ENCODE peak calls at places on chromosomes 16 and 17, in seven cellular contexts. L is mesenteric fat pad, A is lower leg skin, N is fibroblast of the aortic adventitia, D is left ventricle myocardium inferior, M is posterior cingulate gyrus, T is substantia nigra. P is an unnamed sample.

GRCh38 chr17:61047517-61047916 is 352.1 kb upstream of the TBX2 start:
- DNase-seq in L (no peak), A (no peak), N (peak), D (no peak), M (no peak), T (no peak), P (no peak)

GRCh38 chr16:56852401-56852730 is 12.6 kb upstream of the SLC12A3 start:
- DNase-seq in L (no peak), A (no peak), N (no peak), D (no peak), M (no peak), T (no peak), P (no peak)

GRCh38 chr16:58409316-58409973 is 17.2 kb downstream of the GINS3 start:
- DNase-seq in L (no peak), A (no peak), N (peak), D (peak), M (peak), T (peak), P (no peak)

GRCh38 chr17:39639566-39640458 is 2.9 kb downstream of the STARD3 start:
- DNase-seq in L (no peak), A (no peak), N (no peak), D (no peak), M (no peak), T (no peak), P (no peak)

GRCh38 chr17:81885869-81886548 is 5.4 kb downstream of the ALYREF start:
- DNase-seq in L (no peak), A (no peak), N (no peak), D (no peak), M (no peak), T (no peak), P (no peak)

GRCh38 chr17:37605081-37605480 is 4.1 kb downstream of the SYNRG start:
- DNase-seq in L (no peak), A (no peak), N (no peak), D (no peak), M (no peak), T (no peak), P (no peak)

GRCh38 chr17:73798111-73798748 is 154.0 kb upstream of the SDK2 start:
- DNase-seq in L (no peak), A (no peak), N (peak), D (no peak), M (no peak), T (no peak), P (no peak)

GRCh38 chr16:1067629-1068028 is 4.9 kb upstream of the SSTR5 start:
- DNase-seq in L (no peak), A (no peak), N (no peak), D (no peak), M (no peak), T (no peak), P (no peak)

GRCh38 chr16:74874912-74875311 is 100.3 kb upstream of the FA2H start:
- DNase-seq in L (no peak), A (no peak), N (no peak), D (peak), M (no peak), T (no peak), P (no peak)

GRCh38 chr17:17782425-17783120 is 54.2 kb downstream of the SREBF1 start:
- DNase-seq in L (no peak), A (no peak), N (no peak), D (no peak), M (no peak), T (peak), P (no peak)

GRCh38 chr17:46264456-46265198 is 30.3 kb upstream of the LRRC37A start:
- DNase-seq in L (no peak), A (no peak), N (peak), D (no peak), M (no peak), T (no peak), P (no peak)

GRCh38 chr16:3542153-3542550 is 35.1 kb downstream of the NLRC3 start:
- DNase-seq in L (no peak), A (no peak), N (no peak), D (no peak), M (no peak), T (no peak), P (no peak)

GRCh38 chr16:24054649-24055560 is 201.2 kb upstream of the CACNG3 start:
- DNase-seq in L (peak), A (peak), N (no peak), D (no peak), M (no peak), T (no peak), P (no peak)

GRCh38 chr17:43779145-43780125 is 658 bp upstream of the DUSP3 start:
- DNase-seq in L (no peak), A (peak), N (no peak), D (no peak), M (peak), T (no peak), P (no peak)

GRCh38 chr17:2309338-2310143 is 5.8 kb downstream of the SRR start:
- DNase-seq in L (no peak), A (no peak), N (peak), D (no peak), M (no peak), T (no peak), P (no peak)

GRCh38 chr17:83109793-83110645 is 30.6 kb downstream of the METRNL start:
- DNase-seq in L (no peak), A (peak), N (peak), D (peak), M (no peak), T (no peak), P (no peak)

GRCh38 chr16:72084445-72084844 is 9.0 kb downstream of the TXNL4B start:
- DNase-seq in L (no peak), A (no peak), N (no peak), D (no peak), M (no peak), T (no peak), P (no peak)

GRCh38 chr17:45073414-45074070 is 12.4 kb downstream of the NMT1 start:
- DNase-seq in L (no peak), A (no peak), N (peak), D (no peak), M (no peak), T (no peak), P (no peak)

GRCh38 chr17:46199379-46199778 is 6.2 kb upstream of the KANSL1 start:
- DNase-seq in L (no peak), A (no peak), N (peak), D (no peak), M (no peak), T (no peak), P (no peak)

GRCh38 chr16:1929578-1930337 is 11.5 kb upstream of the HS3ST6 start:
- DNase-seq in L (peak), A (peak), N (peak), D (peak), M (peak), T (peak), P (peak)

GRCh38 chr17:42387663-42388380 is 420 bp downstream of the STAT3 start:
- DNase-seq in L (no peak), A (peak), N (peak), D (peak), M (no peak), T (no peak), P (no peak)

GRCh38 chr17:21191698-21192097 is 22.3 kb downstream of the TMEM11 start:
- DNase-seq in L (no peak), A (no peak), N (no peak), D (no peak), M (no peak), T (no peak), P (no peak)

GRCh38 chr17:17590141-17590735 is 1.3 kb downstream of the PEMT start:
- DNase-seq in L (no peak), A (no peak), N (no peak), D (no peak), M (no peak), T (no peak), P (no peak)

GRCh38 chr17:15036238-15036637 is 228.9 kb downstream of the PMP22 start:
- DNase-seq in L (no peak), A (no peak), N (no peak), D (no peak), M (no peak), T (no peak), P (no peak)

GRCh38 chr17:4506892-4507291 is 8.2 kb downstream of the SPNS2 start:
- DNase-seq in L (no peak), A (no peak), N (no peak), D (peak), M (no peak), T (no peak), P (no peak)

GRCh38 chr17:35931794-35932419 is 1.3 kb upstream of the RDM1 start:
- DNase-seq in L (no peak), A (peak), N (peak), D (no peak), M (no peak), T (no peak), P (no peak)

GRCh38 chr17:77859411-77859810 is 99.1 kb upstream of the TNRC6C start:
- DNase-seq in L (no peak), A (no peak), N (no peak), D (no peak), M (no peak), T (no peak), P (no peak)

GRCh38 chr16:15650698-15651161 is 685 bp downstream of the NDE1 start:
- DNase-seq in L (no peak), A (peak), N (peak), D (no peak), M (no peak), T (no peak), P (no peak)